ENCODE peak calls at places on chromosomes 11 and 22, in five cellular contexts. One of them, this sample, is unnamed.

GRCh38 chr11:17595526-17596309 is 48.7 kb downstream of the OTOG start:
- DNase-seq in HFF-Myc: no peak
- DNase-seq in uterus: peak
- DNase-seq in neural progenitor cell: no peak
- DNase-seq in right lobe of liver: no peak
- DNase-seq in this sample: no peak

GRCh38 chr22:24697671-24698082 is 76.8 kb downstream of the PIWIL3 start:
- DNase-seq in right lobe of liver: no peak
- DNase-seq in HFF-Myc: no peak
- DNase-seq in uterus: no peak
- DNase-seq in neural progenitor cell: no peak
- DNase-seq in this sample: peak

GRCh38 chr11:113372317-113372716 is 15.3 kb upstream of the ANKK1 start:
- DNase-seq in uterus: no peak
- DNase-seq in HFF-Myc: no peak
- DNase-seq in neural progenitor cell: no peak
- DNase-seq in right lobe of liver: no peak
- DNase-seq in this sample: no peak

GRCh38 chr11:19345519-19345847 is 104.7 kb upstream of the E2F8 start:
- DNase-seq in right lobe of liver: peak
- DNase-seq in uterus: no peak
- DNase-seq in neural progenitor cell: peak
- DNase-seq in HFF-Myc: no peak
- DNase-seq in this sample: peak

GRCh38 chr11:13647391-13647790 is 21.1 kb upstream of the FAR1 start:
- DNase-seq in HFF-Myc: no peak
- DNase-seq in neural progenitor cell: no peak
- DNase-seq in right lobe of liver: no peak
- DNase-seq in uterus: no peak
- DNase-seq in this sample: no peak

GRCh38 chr11:79609511-79609910 is 168.7 kb upstream of the TENM4 start:
- DNase-seq in HFF-Myc: no peak
- DNase-seq in uterus: no peak
- DNase-seq in neural progenitor cell: no peak
- DNase-seq in right lobe of liver: no peak
- DNase-seq in this sample: no peak

GRCh38 chr11:41201156-41201555 is 258.3 kb downstream of the LRRC4C start:
- DNase-seq in right lobe of liver: no peak
- DNase-seq in HFF-Myc: peak
- DNase-seq in uterus: no peak
- DNase-seq in neural progenitor cell: peak
- DNase-seq in this sample: peak

GRCh38 chr22:19969141-19969928 is 27.7 kb upstream of the TXNRD2 start:
- DNase-seq in neural progenitor cell: no peak
- DNase-seq in right lobe of liver: no peak
- DNase-seq in HFF-Myc: no peak
- DNase-seq in uterus: no peak
- DNase-seq in this sample: no peak

GRCh38 chr11:69700278-69701140 is 3.3 kb downstream of the FGF19 start:
- DNase-seq in neural progenitor cell: peak
- DNase-seq in HFF-Myc: no peak
- DNase-seq in uterus: no peak
- DNase-seq in right lobe of liver: peak
- DNase-seq in this sample: peak

GRCh38 chr22:49137216-49137840 is 690.3 kb downstream of the BRD1 start:
- DNase-seq in HFF-Myc: no peak
- DNase-seq in uterus: no peak
- DNase-seq in neural progenitor cell: no peak
- DNase-seq in right lobe of liver: no peak
- DNase-seq in this sample: no peak

GRCh38 chr22:44407404-44408226 is 90.4 kb downstream of the RTL6 start:
- DNase-seq in HFF-Myc: no peak
- DNase-seq in neural progenitor cell: no peak
- DNase-seq in right lobe of liver: no peak
- DNase-seq in uterus: no peak
- DNase-seq in this sample: no peak

GRCh38 chr22:47549741-47550340 is 787.4 kb downstream of the TBC1D22A start:
- DNase-seq in HFF-Myc: no peak
- DNase-seq in uterus: no peak
- DNase-seq in right lobe of liver: no peak
- DNase-seq in neural progenitor cell: no peak
- DNase-seq in this sample: no peak

GRCh38 chr11:12284321-12285050 is 92.9 kb upstream of the PARVA start:
- DNase-seq in neural progenitor cell: no peak
- DNase-seq in uterus: no peak
- DNase-seq in HFF-Myc: peak
- DNase-seq in right lobe of liver: no peak
- DNase-seq in this sample: peak

GRCh38 chr22:39469681-39470461 is 13.1 kb downstream of the MGAT3 start:
- DNase-seq in uterus: no peak
- DNase-seq in right lobe of liver: no peak
- DNase-seq in HFF-Myc: no peak
- DNase-seq in neural progenitor cell: peak
- DNase-seq in this sample: no peak

GRCh38 chr22:33381531-33382406 is 323.6 kb upstream of the SYN3 start:
- DNase-seq in HFF-Myc: no peak
- DNase-seq in neural progenitor cell: no peak
- DNase-seq in right lobe of liver: no peak
- DNase-seq in uterus: no peak
- DNase-seq in this sample: no peak

GRCh38 chr11:108565653-108566052 is 27.9 kb downstream of the EXPH5 start:
- DNase-seq in uterus: no peak
- DNase-seq in neural progenitor cell: no peak
- DNase-seq in HFF-Myc: no peak
- DNase-seq in right lobe of liver: no peak
- DNase-seq in this sample: no peak

GRCh38 chr22:36151006-36151595 is 9.5 kb downstream of the APOL3 start:
- DNase-seq in right lobe of liver: no peak
- DNase-seq in HFF-Myc: no peak
- DNase-seq in uterus: peak
- DNase-seq in neural progenitor cell: no peak
- DNase-seq in this sample: peak

GRCh38 chr11:74135516-74135840 is 35.3 kb downstream of the C2CD3 start:
- DNase-seq in HFF-Myc: no peak
- DNase-seq in neural progenitor cell: no peak
- DNase-seq in uterus: no peak
- DNase-seq in right lobe of liver: no peak
- DNase-seq in this sample: no peak

GRCh38 chr11:74138021-74138420 is 32.8 kb downstream of the C2CD3 start:
- DNase-seq in right lobe of liver: no peak
- DNase-seq in HFF-Myc: no peak
- DNase-seq in neural progenitor cell: no peak
- DNase-seq in uterus: no peak
- DNase-seq in this sample: no peak

GRCh38 chr11:74141274-74141695 is 29.5 kb downstream of the C2CD3 start:
- DNase-seq in right lobe of liver: no peak
- DNase-seq in HFF-Myc: no peak
- DNase-seq in neural progenitor cell: peak
- DNase-seq in uterus: no peak
- DNase-seq in this sample: peak

GRCh38 chr11:74139151-74139918 is 31.5 kb downstream of the C2CD3 start:
- DNase-seq in neural progenitor cell: no peak
- DNase-seq in right lobe of liver: no peak
- DNase-seq in HFF-Myc: no peak
- DNase-seq in uterus: no peak
- DNase-seq in this sample: peak

DNA sequence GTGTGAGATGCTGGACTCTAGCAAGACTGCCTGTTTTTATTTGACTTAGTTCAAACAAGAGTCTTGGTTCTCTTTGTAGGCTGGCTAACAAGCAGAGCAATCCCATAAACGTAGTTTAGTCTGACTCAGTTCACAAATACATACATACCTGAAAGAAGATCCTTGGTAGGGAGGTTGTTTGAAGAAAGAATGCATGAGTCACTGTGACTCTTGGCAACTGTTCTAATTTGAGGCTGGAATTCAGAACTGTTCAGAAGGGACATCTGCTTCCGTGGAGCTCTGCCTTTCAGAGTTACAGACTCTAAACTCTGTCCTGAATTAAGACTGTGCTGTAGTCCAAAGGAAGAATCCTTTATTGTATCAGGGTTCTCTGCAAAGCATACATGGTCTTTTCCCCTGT is 32.2 kb downstream of the C2CD3 start:
- DNase-seq in uterus: peak
- DNase-seq in right lobe of liver: no peak
- DNase-seq in HFF-Myc: peak
- DNase-seq in neural progenitor cell: no peak
- DNase-seq in this sample: peak
- H3K4me3 ChIP-seq in uterus: no peak
- H3K4me3 ChIP-seq in right lobe of liver: no peak
- H3K4me3 ChIP-seq in HFF-Myc: no peak
- H3K4me3 ChIP-seq in neural progenitor cell: no peak
- H3K4me3 ChIP-seq in this sample: no peak

GRCh38 chr11:67468835-67469811 is at the start of gene TMEM134:
- DNase-seq in right lobe of liver: peak
- DNase-seq in uterus: peak
- DNase-seq in neural progenitor cell: peak
- DNase-seq in HFF-Myc: peak
- DNase-seq in this sample: peak
- TF ChIP-seq CTCF in right lobe of liver: peak
- TF ChIP-seq CTCF in uterus: peak
- TF ChIP-seq CTCF in neural progenitor cell: peak
- TF ChIP-seq CTCF in HFF-Myc: peak
- TF ChIP-seq CTCF in this sample: peak

GRCh38 chr11:75142714-75143419 is 8.0 kb upstream of the SLCO2B1 start:
- DNase-seq in neural progenitor cell: no peak
- DNase-seq in HFF-Myc: peak
- DNase-seq in right lobe of liver: peak
- DNase-seq in uterus: peak
- DNase-seq in this sample: peak
- H3K4me3 ChIP-seq in neural progenitor cell: no peak
- H3K4me3 ChIP-seq in HFF-Myc: no peak
- H3K4me3 ChIP-seq in right lobe of liver: no peak
- H3K4me3 ChIP-seq in uterus: no peak
- H3K4me3 ChIP-seq in this sample: no peak

GRCh38 chr11:1946812-1947480 is at the start of gene MRPL23:
- DNase-seq in uterus: no peak
- DNase-seq in neural progenitor cell: no peak
- DNase-seq in HFF-Myc: no peak
- DNase-seq in right lobe of liver: no peak
- DNase-seq in this sample: no peak

GRCh38 chr11:1947592-1948237 is 583 bp downstream of the MRPL23 start:
- DNase-seq in uterus: no peak
- DNase-seq in neural progenitor cell: no peak
- DNase-seq in HFF-Myc: no peak
- DNase-seq in right lobe of liver: no peak
- DNase-seq in this sample: no peak

GRCh38 chr11:1949302-1949701 is 2.2 kb downstream of the MRPL23 start:
- DNase-seq in HFF-Myc: no peak
- DNase-seq in neural progenitor cell: no peak
- DNase-seq in right lobe of liver: peak
- DNase-seq in uterus: no peak
- DNase-seq in this sample: no peak

GRCh38 chr11:1949922-1950321 is 2.8 kb downstream of the MRPL23 start:
- DNase-seq in right lobe of liver: no peak
- DNase-seq in neural progenitor cell: no peak
- DNase-seq in uterus: no peak
- DNase-seq in HFF-Myc: no peak
- DNase-seq in this sample: no peak

GRCh38 chr11:1948389-1948788 is 1.3 kb downstream of the MRPL23 start:
- DNase-seq in uterus: no peak
- DNase-seq in HFF-Myc: no peak
- DNase-seq in neural progenitor cell: no peak
- DNase-seq in right lobe of liver: no peak
- DNase-seq in this sample: no peak
- TF ChIP-seq CTCF in uterus: no peak
- TF ChIP-seq CTCF in HFF-Myc: no peak
- TF ChIP-seq CTCF in neural progenitor cell: no peak
- TF ChIP-seq CTCF in right lobe of liver: no peak
- TF ChIP-seq CTCF in this sample: no peak

GRCh38 chr11:133946018-133946417 is 10.8 kb downstream of the IGSF9B start:
- DNase-seq in neural progenitor cell: no peak
- DNase-seq in uterus: no peak
- DNase-seq in HFF-Myc: no peak
- DNase-seq in right lobe of liver: no peak
- DNase-seq in this sample: no peak
- H3K4me3 ChIP-seq in neural progenitor cell: no peak
- H3K4me3 ChIP-seq in uterus: no peak
- H3K4me3 ChIP-seq in HFF-Myc: no peak
- H3K4me3 ChIP-seq in right lobe of liver: no peak
- H3K4me3 ChIP-seq in this sample: no peak

GRCh38 chr11:20754957-20755356 is 85.6 kb downstream of the NELL1 start:
- DNase-seq in HFF-Myc: no peak
- DNase-seq in uterus: no peak
- DNase-seq in neural progenitor cell: peak
- DNase-seq in right lobe of liver: no peak
- DNase-seq in this sample: no peak
- TF ChIP-seq CTCF in HFF-Myc: no peak
- TF ChIP-seq CTCF in uterus: no peak
- TF ChIP-seq CTCF in neural progenitor cell: peak
- TF ChIP-seq CTCF in right lobe of liver: no peak
- TF ChIP-seq CTCF in this sample: no peak

DNA sequence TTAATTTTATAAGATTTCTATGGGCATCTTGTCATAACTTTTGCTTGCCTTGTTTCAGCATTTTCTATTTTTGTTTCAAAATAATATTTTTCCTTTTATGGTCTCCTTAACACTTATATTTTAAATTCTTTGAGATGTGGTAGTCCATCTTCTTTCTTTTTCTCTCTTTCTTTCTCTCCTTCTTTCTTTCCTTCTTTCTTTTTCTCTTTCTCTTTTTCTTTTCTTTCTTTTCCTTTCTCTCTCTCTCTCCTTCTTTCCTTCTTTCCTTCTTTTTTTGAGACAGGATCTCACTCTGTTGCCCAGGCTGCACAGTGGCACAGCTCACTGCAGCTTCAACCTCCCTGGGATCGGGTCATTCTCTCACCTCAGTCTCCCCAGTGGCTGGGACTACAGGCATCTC is 36.1 kb upstream of the OR10G7 start:
- DNase-seq in neural progenitor cell: no peak
- DNase-seq in right lobe of liver: no peak
- DNase-seq in uterus: no peak
- DNase-seq in HFF-Myc: no peak
- DNase-seq in this sample: no peak
- H3K4me3 ChIP-seq in neural progenitor cell: no peak
- H3K4me3 ChIP-seq in right lobe of liver: no peak
- H3K4me3 ChIP-seq in uterus: no peak
- H3K4me3 ChIP-seq in HFF-Myc: no peak
- H3K4me3 ChIP-seq in this sample: no peak

This sample was measured in cardiac fibroblast.